ENCODE peak calls at places on chromosome 2, in eight cellular contexts. Z is HCT116, A is K562, B is heart left ventricle, K is spleen, N is IMR-90, L is breast epithelium, P is body of pancreas. S is an unnamed sample. For H3K4me1, the result is how much of the 10 kb centered on the place peaks cover.

GRCh38 chr2:43018179-43019024 is 208.0 kb downstream of the ZFP36L2 start:
- DNase-seq in Z (no peak), A (no peak), B (peak), K (peak), N (peak), L (peak), P (peak), S (peak)

GRCh38 chr2:200471324-200471848 is 38.5 kb downstream of the KCTD18 start:
- DNase-seq in Z (peak), A (no peak), B (no peak), K (no peak), N (no peak), L (no peak), P (no peak), S (no peak)

GRCh38 chr2:240994161-240994896 is 4.1 kb upstream of the SNED1 start:
- DNase-seq in Z (no peak), A (no peak), B (no peak), K (peak), N (no peak), L (no peak), P (no peak), S (no peak)

GRCh38 chr2:64727013-64727767 is 73.5 kb upstream of the SERTAD2 start:
- DNase-seq in Z (no peak), A (no peak), B (no peak), K (no peak), N (no peak), L (no peak), P (no peak), S (no peak)

GRCh38 chr2:188380280-188380679 is 88.6 kb downstream of the GULP1 start:
- DNase-seq in Z (no peak), A (no peak), B (no peak), K (no peak), N (no peak), L (no peak), P (no peak), S (no peak)

GRCh38 chr2:17166506-17166905 is 351.7 kb downstream of the RAD51AP2 start:
- DNase-seq in Z (no peak), A (no peak), B (no peak), K (no peak), N (peak), L (no peak), P (no peak), S (no peak)

GRCh38 chr2:136404925-136405324 is 287.0 kb upstream of the CXCR4 start:
- DNase-seq in Z (no peak), A (no peak), B (no peak), K (no peak), N (no peak), L (no peak), P (no peak), S (no peak)

GRCh38 chr2:100654611-100655010 is 91.8 kb downstream of the PDCL3 start:
- DNase-seq in Z (no peak), A (no peak), B (no peak), K (no peak), N (no peak), L (no peak), P (no peak), S (no peak)

GRCh38 chr2:58354230-58354629 is 113.1 kb upstream of the FANCL start:
- DNase-seq in Z (no peak), A (no peak), B (no peak), K (no peak), N (no peak), L (no peak), P (no peak), S (no peak)

GRCh38 chr2:74464406-74464805 is 776 bp downstream of the MOGS start:
- DNase-seq in Z (no peak), A (no peak), B (no peak), K (no peak), N (no peak), L (no peak), P (no peak), S (no peak)

GRCh38 chr2:220353897-220354296 is 726.5 kb downstream of the SLC4A3 start:
- DNase-seq in Z (no peak), A (no peak), B (no peak), K (no peak), N (peak), L (no peak), P (no peak), S (no peak)

GRCh38 chr2:220356076-220356475 is 728.6 kb downstream of the SLC4A3 start:
- DNase-seq in Z (peak), A (no peak), B (no peak), K (no peak), N (peak), L (no peak), P (no peak), S (no peak)
- TF ChIP-seq POLR2A in Z (no peak), A (no peak), B (no peak), K (no peak), N (no peak), L (no peak), P (no peak), S (no peak)

GRCh38 chr2:45046786-45047185 is 37.5 kb upstream of the SIX2 start:
- DNase-seq in Z (no peak), A (no peak), B (no peak), K (no peak), N (no peak), L (no peak), P (no peak), S (no peak)
- H3K4me1 ChIP-seq in Z (under half), A (under half), B (under half), K (under half), N (under half), L (under half), P (under half), S (under half)

GRCh38 chr2:69644506-69644979 is 1.0 kb upstream of the AAK1 start:
- DNase-seq in Z (no peak), A (no peak), B (no peak), K (no peak), N (no peak), L (no peak), P (no peak), S (no peak)
- TF ChIP-seq POLR2A in Z (no peak), A (no peak), B (no peak), K (no peak), N (no peak), L (no peak), P (no peak), S (no peak)

GRCh38 chr2:46305177-46305576 is 8.0 kb downstream of the EPAS1 start:
- DNase-seq in Z (no peak), A (no peak), B (no peak), K (no peak), N (no peak), L (no peak), P (no peak), S (no peak)
- H3K4me1 ChIP-seq in Z (half or more), A (under half), B (half or more), K (half or more), N (under half), L (under half), P (half or more), S (half or more)

GRCh38 chr2:127701193-127701650 is at the start of gene SFT2D3:
- DNase-seq in Z (peak), A (peak), B (peak), K (peak), N (peak), L (peak), P (peak), S (peak)
- TF ChIP-seq POLR2A in Z (peak), A (peak), B (no peak), K (peak), N (peak), L (peak), P (peak), S (peak)

GRCh38 chr2:152488075-152488474 is 153.1 kb downstream of the FMNL2 start:
- DNase-seq in Z (no peak), A (no peak), B (no peak), K (no peak), N (no peak), L (no peak), P (no peak), S (no peak)
- H3K4me1 ChIP-seq in Z (under half), A (under half), B (under half), K (under half), N (under half), L (under half), P (under half), S (under half)

DNA sequence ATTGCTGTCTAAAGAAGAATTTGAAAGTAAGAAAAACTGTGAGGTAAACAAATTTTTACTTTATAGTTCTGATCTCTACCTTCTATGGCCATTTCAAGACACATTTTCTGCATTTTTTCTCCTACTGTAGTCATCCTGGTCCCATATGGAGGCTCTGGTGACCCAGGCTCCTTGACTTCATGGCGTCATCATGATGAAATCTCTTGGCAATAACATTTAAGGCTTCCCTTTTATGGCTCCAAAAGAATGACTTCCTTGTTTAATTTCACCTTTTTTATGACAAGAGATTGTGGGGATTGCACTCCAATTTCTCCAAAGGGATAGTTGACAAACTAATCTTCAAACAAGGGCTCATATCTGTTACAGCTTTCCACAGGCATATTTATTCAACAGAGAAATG is 143.0 kb upstream of the SCN7A start:
- DNase-seq in Z (no peak), A (no peak), B (no peak), K (no peak), N (peak), L (no peak), P (no peak), S (no peak)
- TF ChIP-seq POLR2A in Z (no peak), A (no peak), B (no peak), K (no peak), N (no peak), L (no peak), P (no peak), S (no peak)

GRCh38 chr2:127096280-127096679 is 10.7 kb downstream of the BIN1 start:
- DNase-seq in Z (no peak), A (no peak), B (peak), K (peak), N (no peak), L (no peak), P (no peak), S (no peak)
- H3K4me1 ChIP-seq in Z (under half), A (under half), B (under half), K (half or more), N (under half), L (under half), P (under half), S (half or more)

GRCh38 chr2:28393115-28393836 is 618 bp downstream of the FOSL2 start:
- DNase-seq in Z (no peak), A (peak), B (peak), K (peak), N (peak), L (peak), P (peak), S (peak)
- TF ChIP-seq POLR2A in Z (no peak), A (no peak), B (no peak), K (peak), N (peak), L (peak), P (peak), S (peak)

GRCh38 chr2:113854970-113855740 is 34.7 kb upstream of the ACTR3 start:
- DNase-seq in Z (no peak), A (no peak), B (no peak), K (no peak), N (no peak), L (no peak), P (no peak), S (no peak)
- H3K4me1 ChIP-seq in Z (under half), A (under half), B (under half), K (half or more), N (under half), L (under half), P (under half), S (under half)